ENCODE peak calls at places on chromosomes 16 and 17, in five cellular contexts. One of them, this sample, is unnamed.

GRCh38 chr16:11586856-11587642 is at the start of gene LITAF:
- DNase-seq in Caco-2: peak; percentile 53
- DNase-seq in effector memory CD4-positive, alpha-beta T cell: peak; percentile 41
- DNase-seq in AG09309: no peak
- DNase-seq in PC-9: no peak
- DNase-seq in this sample: peak; percentile 67

GRCh38 chr17:39927928-39928867 is 666 bp downstream of the LRRC3C start:
- DNase-seq in Caco-2: peak; percentile 59
- DNase-seq in effector memory CD4-positive, alpha-beta T cell: no peak
- DNase-seq in AG09309: no peak
- DNase-seq in PC-9: no peak
- DNase-seq in this sample: no peak

GRCh38 chr17:51200295-51200694 is 34.1 kb downstream of the NME2 start:
- DNase-seq in Caco-2: no peak
- DNase-seq in effector memory CD4-positive, alpha-beta T cell: peak; percentile 6
- DNase-seq in AG09309: no peak
- DNase-seq in PC-9: no peak
- DNase-seq in this sample: no peak

GRCh38 chr17:62902573-62903229 is 63.3 kb upstream of the TANC2 start:
- DNase-seq in Caco-2: no peak
- DNase-seq in effector memory CD4-positive, alpha-beta T cell: no peak
- DNase-seq in AG09309: no peak
- DNase-seq in PC-9: no peak
- DNase-seq in this sample: no peak

GRCh38 chr17:49746791-49747490 is 17.0 kb downstream of the FAM117A start:
- DNase-seq in Caco-2: no peak
- DNase-seq in effector memory CD4-positive, alpha-beta T cell: no peak
- DNase-seq in AG09309: no peak
- DNase-seq in PC-9: no peak
- DNase-seq in this sample: no peak

GRCh38 chr16:64910351-64910750 is 211.5 kb downstream of the CDH11 start:
- DNase-seq in Caco-2: no peak
- DNase-seq in effector memory CD4-positive, alpha-beta T cell: no peak
- DNase-seq in AG09309: peak; percentile 45
- DNase-seq in PC-9: no peak
- DNase-seq in this sample: peak; percentile 27

GRCh38 chr16:80197790-80198201 is 343.0 kb upstream of the DYNLRB2 start:
- DNase-seq in Caco-2: no peak
- DNase-seq in effector memory CD4-positive, alpha-beta T cell: no peak
- DNase-seq in AG09309: peak; percentile 71
- DNase-seq in PC-9: peak; percentile 34
- DNase-seq in this sample: peak; percentile 95

GRCh38 chr17:13593757-13594156 is 8.0 kb downstream of the HS3ST3A1 start:
- DNase-seq in Caco-2: no peak
- DNase-seq in effector memory CD4-positive, alpha-beta T cell: no peak
- DNase-seq in AG09309: no peak
- DNase-seq in PC-9: no peak
- DNase-seq in this sample: no peak

GRCh38 chr17:72560303-72561247 is 439.8 kb downstream of the SOX9 start:
- DNase-seq in Caco-2: peak; percentile 50
- DNase-seq in effector memory CD4-positive, alpha-beta T cell: peak; percentile 28
- DNase-seq in AG09309: no peak
- DNase-seq in PC-9: peak; percentile 43
- DNase-seq in this sample: peak; percentile 61

GRCh38 chr16:15954814-15955151 is 5.4 kb downstream of the ABCC1 start:
- DNase-seq in Caco-2: no peak
- DNase-seq in effector memory CD4-positive, alpha-beta T cell: no peak
- DNase-seq in AG09309: no peak
- DNase-seq in PC-9: no peak
- DNase-seq in this sample: no peak

GRCh38 chr17:67456103-67456502 is 79.0 kb downstream of the PITPNC1 start:
- DNase-seq in Caco-2: no peak
- DNase-seq in effector memory CD4-positive, alpha-beta T cell: no peak
- DNase-seq in AG09309: no peak
- DNase-seq in PC-9: no peak
- DNase-seq in this sample: no peak

GRCh38 chr17:4109424-4109823 is 33.4 kb downstream of the ZZEF1 start:
- DNase-seq in Caco-2: no peak
- DNase-seq in effector memory CD4-positive, alpha-beta T cell: no peak
- DNase-seq in AG09309: no peak
- DNase-seq in PC-9: no peak
- DNase-seq in this sample: no peak

GRCh38 chr16:19479302-19479721 is 42.6 kb downstream of the GDE1 start:
- DNase-seq in Caco-2: no peak
- DNase-seq in effector memory CD4-positive, alpha-beta T cell: no peak
- DNase-seq in AG09309: no peak
- DNase-seq in PC-9: peak; percentile 73
- DNase-seq in this sample: no peak

GRCh38 chr17:45948881-45949624 is 50.0 kb upstream of the STH start:
- DNase-seq in Caco-2: peak; percentile 72
- DNase-seq in effector memory CD4-positive, alpha-beta T cell: peak; percentile 20
- DNase-seq in AG09309: no peak
- DNase-seq in PC-9: peak; percentile 50
- DNase-seq in this sample: peak; percentile 54

GRCh38 chr16:73176577-73177013 is 128.7 kb upstream of the ZFHX3 start:
- DNase-seq in Caco-2: no peak
- DNase-seq in effector memory CD4-positive, alpha-beta T cell: no peak
- DNase-seq in AG09309: peak; percentile 87
- DNase-seq in PC-9: peak; percentile 83
- DNase-seq in this sample: peak; percentile 94

GRCh38 chr16:28163699-28164584 is 47.8 kb downstream of the XPO6 start:
- DNase-seq in Caco-2: no peak
- DNase-seq in effector memory CD4-positive, alpha-beta T cell: no peak
- DNase-seq in AG09309: peak; percentile 60
- DNase-seq in PC-9: no peak
- DNase-seq in this sample: peak; percentile 40

GRCh38 chr17:2056221-2057129 is 1.6 kb downstream of the HIC1 start:
- DNase-seq in Caco-2: no peak
- DNase-seq in effector memory CD4-positive, alpha-beta T cell: peak; percentile 34
- DNase-seq in AG09309: no peak
- DNase-seq in PC-9: no peak
- DNase-seq in this sample: no peak

GRCh38 chr16:71637398-71637797 is 11.4 kb downstream of the MARVELD3 start:
- DNase-seq in Caco-2: no peak
- DNase-seq in effector memory CD4-positive, alpha-beta T cell: no peak
- DNase-seq in AG09309: peak; percentile 83
- DNase-seq in PC-9: no peak
- DNase-seq in this sample: no peak

GRCh38 chr17:30472238-30472890 is 4.8 kb upstream of the GOSR1 start:
- DNase-seq in Caco-2: no peak
- DNase-seq in effector memory CD4-positive, alpha-beta T cell: no peak
- DNase-seq in AG09309: no peak
- DNase-seq in PC-9: no peak
- DNase-seq in this sample: peak; percentile 57

GRCh38 chr16:67116388-67117311 is 6.9 kb downstream of the PHAF1 start:
- DNase-seq in Caco-2: no peak
- DNase-seq in effector memory CD4-positive, alpha-beta T cell: no peak
- DNase-seq in AG09309: no peak
- DNase-seq in PC-9: no peak
- DNase-seq in this sample: peak; percentile 25

GRCh38 chr16:89615596-89616090 is 2.2 kb downstream of the DPEP1 start:
- DNase-seq in Caco-2: no peak
- DNase-seq in effector memory CD4-positive, alpha-beta T cell: no peak
- DNase-seq in AG09309: no peak
- DNase-seq in PC-9: no peak
- DNase-seq in this sample: no peak

GRCh38 chr17:45018514-45019176 is 32.8 kb downstream of the DCAKD start:
- DNase-seq in Caco-2: no peak
- DNase-seq in effector memory CD4-positive, alpha-beta T cell: no peak
- DNase-seq in AG09309: no peak
- DNase-seq in PC-9: no peak
- DNase-seq in this sample: no peak

GRCh38 chr17:37259030-37259735 is 116.6 kb upstream of the C17orf78 start:
- DNase-seq in Caco-2: no peak
- DNase-seq in effector memory CD4-positive, alpha-beta T cell: no peak
- DNase-seq in AG09309: no peak
- DNase-seq in PC-9: no peak
- DNase-seq in this sample: peak; percentile 57

GRCh38 chr17:21458036-21458435 is 81.9 kb downstream of the KCNJ12 start:
- DNase-seq in Caco-2: no peak
- DNase-seq in effector memory CD4-positive, alpha-beta T cell: no peak
- DNase-seq in AG09309: no peak
- DNase-seq in PC-9: no peak
- DNase-seq in this sample: no peak

GRCh38 chr17:50346313-50347086 is 574 bp downstream of the XYLT2 start:
- DNase-seq in Caco-2: peak; percentile 83
- DNase-seq in effector memory CD4-positive, alpha-beta T cell: peak; percentile 35
- DNase-seq in AG09309: no peak
- DNase-seq in PC-9: peak; percentile 35
- DNase-seq in this sample: peak; percentile 33

GRCh38 chr17:38676706-38677504 is 2.1 kb upstream of the EPOP start:
- DNase-seq in Caco-2: peak; percentile 93
- DNase-seq in effector memory CD4-positive, alpha-beta T cell: peak; percentile 68
- DNase-seq in AG09309: no peak
- DNase-seq in PC-9: peak; percentile 78
- DNase-seq in this sample: peak; percentile 84

GRCh38 chr16:54318941-54319340 is 32.4 kb upstream of the IRX3 start:
- DNase-seq in Caco-2: no peak
- DNase-seq in effector memory CD4-positive, alpha-beta T cell: no peak
- DNase-seq in AG09309: no peak
- DNase-seq in PC-9: peak; percentile 59
- DNase-seq in this sample: no peak

GRCh38 chr16:12188674-12189249 is 212.2 kb downstream of the SNX29 start:
- DNase-seq in Caco-2: no peak
- DNase-seq in effector memory CD4-positive, alpha-beta T cell: no peak
- DNase-seq in AG09309: peak; percentile 11
- DNase-seq in PC-9: peak; percentile 69
- DNase-seq in this sample: peak; percentile 28

GRCh38 chr16:65698943-65699342 is 577.1 kb upstream of the CDH11 start:
- DNase-seq in Caco-2: no peak
- DNase-seq in effector memory CD4-positive, alpha-beta T cell: no peak
- DNase-seq in AG09309: peak; percentile 28
- DNase-seq in PC-9: no peak
- DNase-seq in this sample: no peak

GRCh38 chr16:81616321-81617020 is 162.6 kb upstream of the PLCG2 start:
- DNase-seq in Caco-2: no peak
- DNase-seq in effector memory CD4-positive, alpha-beta T cell: peak; percentile 64
- DNase-seq in AG09309: no peak
- DNase-seq in PC-9: no peak
- DNase-seq in this sample: no peak
- H3K4me3 ChIP-seq in Caco-2: no peak overlapping the region
- H3K4me3 ChIP-seq in effector memory CD4-positive, alpha-beta T cell: peak overlapping the region; percentile 36
- H3K4me3 ChIP-seq in AG09309: no peak overlapping the region
- H3K4me3 ChIP-seq in PC-9: no peak overlapping the region
- H3K4me3 ChIP-seq in this sample: no peak overlapping the region

DNA sequence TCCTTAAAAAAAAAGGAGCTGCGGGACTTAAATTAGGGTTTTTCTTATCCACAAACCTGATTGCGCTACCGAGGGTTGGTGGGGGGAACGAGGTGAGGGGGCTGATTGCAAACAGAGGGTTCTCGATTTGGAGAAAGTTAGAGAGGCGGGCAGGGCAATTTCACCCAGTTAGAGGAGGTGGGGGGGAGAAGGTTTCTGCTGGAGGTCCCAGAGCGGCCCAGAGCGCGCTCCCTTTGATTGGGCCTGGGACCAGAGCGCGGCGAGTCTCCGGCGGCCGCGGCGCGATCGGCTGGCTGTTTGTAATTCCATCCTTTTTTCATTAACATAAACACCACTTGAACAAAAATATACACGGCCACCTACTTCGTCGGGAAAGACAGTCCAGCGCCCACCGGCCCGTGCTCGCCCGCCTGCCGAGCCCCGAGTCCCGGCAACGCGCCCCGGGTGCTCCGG is 13.4 kb upstream of the FOXF1 start:
- DNase-seq in Caco-2: no peak
- DNase-seq in effector memory CD4-positive, alpha-beta T cell: no peak
- DNase-seq in AG09309: no peak
- DNase-seq in PC-9: no peak
- DNase-seq in this sample: no peak
- H3K4me3 ChIP-seq in Caco-2: no peak overlapping the region
- H3K4me3 ChIP-seq in effector memory CD4-positive, alpha-beta T cell: no peak overlapping the region
- H3K4me3 ChIP-seq in AG09309: no peak overlapping the region
- H3K4me3 ChIP-seq in PC-9: no peak overlapping the region
- H3K4me3 ChIP-seq in this sample: no peak overlapping the region

DNA sequence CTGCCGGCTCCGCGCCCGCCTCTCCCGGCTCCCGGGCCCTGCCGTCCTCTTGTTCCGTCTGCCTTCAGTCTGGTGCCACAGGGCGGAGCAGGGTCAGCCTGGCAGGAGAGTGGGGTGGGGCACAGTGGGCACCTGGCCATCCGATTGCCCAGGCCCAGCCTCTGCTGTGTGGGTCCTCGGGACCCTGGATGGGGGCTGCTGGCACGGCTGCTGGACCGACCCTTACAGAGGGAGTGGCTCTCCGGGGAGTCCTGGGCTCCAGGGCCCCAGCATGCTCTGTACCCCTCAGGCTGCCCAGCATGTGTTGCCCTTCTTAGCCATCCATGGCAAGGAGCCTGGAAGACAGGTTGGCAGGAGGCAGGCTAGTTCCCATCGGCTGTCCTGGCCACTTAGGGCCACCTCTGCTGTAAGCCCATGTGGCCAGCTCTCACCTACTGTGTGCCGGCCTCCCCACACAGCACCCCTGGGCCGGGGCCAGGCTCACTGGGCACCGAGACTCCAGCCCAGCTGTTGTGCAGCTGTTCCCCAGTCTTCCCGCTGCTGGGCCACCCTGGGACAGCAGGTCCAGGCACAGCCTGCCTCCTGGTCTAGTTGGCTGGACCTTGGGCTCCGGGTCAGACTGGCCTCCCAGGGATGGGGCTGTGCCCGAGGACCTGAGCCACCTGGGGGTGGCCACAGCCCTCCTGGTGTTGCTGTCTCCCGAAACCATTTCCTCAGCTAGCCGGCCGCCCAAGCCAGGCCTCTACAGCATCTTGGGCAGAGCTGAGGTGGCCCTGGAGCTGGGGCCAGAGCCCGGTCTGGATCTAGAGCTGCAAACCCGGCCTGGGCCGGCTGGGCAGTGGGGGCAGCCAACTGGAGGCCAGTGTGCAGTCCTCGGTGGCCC is 24.9 kb downstream of the BAHCC1 start:
- DNase-seq in Caco-2: no peak
- DNase-seq in effector memory CD4-positive, alpha-beta T cell: no peak
- DNase-seq in AG09309: no peak
- DNase-seq in PC-9: no peak
- DNase-seq in this sample: no peak
- H3K4me3 ChIP-seq in Caco-2: peak overlapping the region; percentile 35
- H3K4me3 ChIP-seq in effector memory CD4-positive, alpha-beta T cell: no peak overlapping the region
- H3K4me3 ChIP-seq in AG09309: peak overlapping the region; percentile 30
- H3K4me3 ChIP-seq in PC-9: peak overlapping the region; percentile 40
- H3K4me3 ChIP-seq in this sample: peak overlapping the region; percentile 21

DNA sequence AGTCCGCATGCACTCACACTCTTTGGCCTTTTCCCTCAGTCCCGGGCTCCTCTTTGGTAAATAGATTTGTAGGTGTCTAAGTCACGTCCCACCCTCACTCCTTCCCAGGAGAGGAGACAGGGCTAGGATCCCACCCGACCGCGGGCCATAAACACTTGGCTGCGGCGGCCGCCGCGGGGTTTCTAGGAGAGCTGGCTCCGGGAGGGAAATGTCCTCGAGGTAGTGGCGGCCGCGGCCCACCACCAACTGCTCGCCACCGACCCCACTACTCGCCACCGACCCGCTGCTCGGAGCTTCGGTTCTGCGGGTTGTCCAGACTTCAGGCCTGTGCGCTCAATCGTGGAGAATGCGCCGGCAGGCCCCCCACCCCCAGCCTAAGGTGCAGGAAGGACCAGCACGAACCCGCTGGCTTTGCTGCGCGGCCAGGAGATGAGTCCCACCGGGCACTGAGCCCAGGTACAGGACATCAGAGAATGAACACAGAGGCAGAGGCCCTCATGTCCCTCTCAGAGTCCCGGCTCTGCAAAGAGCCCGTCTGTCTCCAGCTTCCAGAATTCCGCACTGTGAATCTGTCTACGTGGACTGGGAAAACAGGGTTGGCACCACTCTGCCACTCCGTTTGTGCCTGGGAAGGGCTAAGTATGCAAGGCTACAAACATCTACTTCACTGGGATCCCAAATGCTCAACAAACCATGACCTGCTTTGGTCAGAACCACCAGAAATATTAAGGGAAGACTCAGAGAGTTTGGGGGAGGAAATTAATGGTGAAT is 2.5 kb downstream of the PRAC2 start:
- DNase-seq in Caco-2: peak; percentile 37
- DNase-seq in effector memory CD4-positive, alpha-beta T cell: no peak
- DNase-seq in AG09309: no peak
- DNase-seq in PC-9: no peak
- DNase-seq in this sample: no peak
- H3K4me3 ChIP-seq in Caco-2: no peak overlapping the region
- H3K4me3 ChIP-seq in effector memory CD4-positive, alpha-beta T cell: no peak overlapping the region
- H3K4me3 ChIP-seq in AG09309: no peak overlapping the region
- H3K4me3 ChIP-seq in PC-9: no peak overlapping the region
- H3K4me3 ChIP-seq in this sample: no peak overlapping the region